ENCODE peak calls at places on chromosomes 3 and 15, in seven cellular contexts. One of them, this sample, is unnamed.
A peak's percentile ranks its signal among the peaks of the same experiment; 100 is the strongest.

GRCh38 chr3:42014949-42015533 is 53.1 kb upstream of the ULK4 start:
- DNase-seq in GM19239: no peak
- DNase-seq in HT1080: no peak
- DNase-seq in stimulated activated CD4-positive, alpha-beta T cell treated with anti-CD3 and anti-CD28 coated beads, Interleukin-15, amount 100 ng/mL, for 48 hours: no peak
- DNase-seq in SK-N-SH: peak; percentile 36
- DNase-seq in G401: peak; percentile 72
- DNase-seq in A549: no peak
- DNase-seq in this sample: no peak

GRCh38 chr3:73716418-73716817 is 91.7 kb upstream of the PDZRN3 start:
- DNase-seq in GM19239: no peak
- DNase-seq in HT1080: peak; percentile 38
- DNase-seq in stimulated activated CD4-positive, alpha-beta T cell treated with anti-CD3 and anti-CD28 coated beads, Interleukin-15, amount 100 ng/mL, for 48 hours: no peak
- DNase-seq in SK-N-SH: no peak
- DNase-seq in G401: no peak
- DNase-seq in A549: no peak
- DNase-seq in this sample: no peak

GRCh38 chr15:63601727-63602185 is 4.6 kb downstream of the FBXL22 start:
- DNase-seq in GM19239: no peak
- DNase-seq in HT1080: no peak
- DNase-seq in stimulated activated CD4-positive, alpha-beta T cell treated with anti-CD3 and anti-CD28 coated beads, Interleukin-15, amount 100 ng/mL, for 48 hours: no peak
- DNase-seq in SK-N-SH: peak; percentile 24
- DNase-seq in G401: peak; percentile 54
- DNase-seq in A549: no peak
- DNase-seq in this sample: no peak

GRCh38 chr3:46701211-46701939 is at the start of gene TMIE:
- DNase-seq in GM19239: no peak
- DNase-seq in HT1080: no peak
- DNase-seq in stimulated activated CD4-positive, alpha-beta T cell treated with anti-CD3 and anti-CD28 coated beads, Interleukin-15, amount 100 ng/mL, for 48 hours: no peak
- DNase-seq in SK-N-SH: peak; percentile 87
- DNase-seq in G401: peak; percentile 28
- DNase-seq in A549: no peak
- DNase-seq in this sample: no peak

GRCh38 chr15:48281674-48282073 is 49.6 kb upstream of the DUT start:
- DNase-seq in GM19239: no peak
- DNase-seq in HT1080: no peak
- DNase-seq in stimulated activated CD4-positive, alpha-beta T cell treated with anti-CD3 and anti-CD28 coated beads, Interleukin-15, amount 100 ng/mL, for 48 hours: no peak
- DNase-seq in SK-N-SH: no peak
- DNase-seq in G401: no peak
- DNase-seq in A549: no peak
- DNase-seq in this sample: no peak

GRCh38 chr15:59371458-59372351 is 966 bp downstream of the MYO1E start:
- DNase-seq in GM19239: no peak
- DNase-seq in HT1080: peak; percentile 10
- DNase-seq in stimulated activated CD4-positive, alpha-beta T cell treated with anti-CD3 and anti-CD28 coated beads, Interleukin-15, amount 100 ng/mL, for 48 hours: no peak
- DNase-seq in SK-N-SH: peak; percentile 80
- DNase-seq in G401: no peak
- DNase-seq in A549: peak; percentile 46
- DNase-seq in this sample: peak; percentile 20

GRCh38 chr3:12990781-12991480 is 82.3 kb downstream of the IQSEC1 start:
- DNase-seq in GM19239: no peak
- DNase-seq in HT1080: peak; percentile 73
- DNase-seq in stimulated activated CD4-positive, alpha-beta T cell treated with anti-CD3 and anti-CD28 coated beads, Interleukin-15, amount 100 ng/mL, for 48 hours: no peak
- DNase-seq in SK-N-SH: no peak
- DNase-seq in G401: no peak
- DNase-seq in A549: no peak
- DNase-seq in this sample: no peak

GRCh38 chr15:84598993-84599392 is 1.8 kb upstream of the ZSCAN2 start:
- DNase-seq in GM19239: no peak
- DNase-seq in HT1080: peak; percentile 51
- DNase-seq in stimulated activated CD4-positive, alpha-beta T cell treated with anti-CD3 and anti-CD28 coated beads, Interleukin-15, amount 100 ng/mL, for 48 hours: no peak
- DNase-seq in SK-N-SH: peak; percentile 77
- DNase-seq in G401: peak; percentile 41
- DNase-seq in A549: peak; percentile 95
- DNase-seq in this sample: peak; percentile 73

GRCh38 chr3:84023842-84024241 is 934.9 kb upstream of the CADM2 start:
- DNase-seq in GM19239: no peak
- DNase-seq in HT1080: no peak
- DNase-seq in stimulated activated CD4-positive, alpha-beta T cell treated with anti-CD3 and anti-CD28 coated beads, Interleukin-15, amount 100 ng/mL, for 48 hours: no peak
- DNase-seq in SK-N-SH: no peak
- DNase-seq in G401: no peak
- DNase-seq in A549: no peak
- DNase-seq in this sample: no peak

GRCh38 chr15:62469478-62469873 is 304.4 kb upstream of the C2CD4B start:
- DNase-seq in GM19239: no peak
- DNase-seq in HT1080: no peak
- DNase-seq in stimulated activated CD4-positive, alpha-beta T cell treated with anti-CD3 and anti-CD28 coated beads, Interleukin-15, amount 100 ng/mL, for 48 hours: no peak
- DNase-seq in SK-N-SH: no peak
- DNase-seq in G401: no peak
- DNase-seq in A549: no peak
- DNase-seq in this sample: no peak

GRCh38 chr15:63083046-63083445 is 38.6 kb upstream of the LACTB start:
- DNase-seq in GM19239: no peak
- DNase-seq in HT1080: no peak
- DNase-seq in stimulated activated CD4-positive, alpha-beta T cell treated with anti-CD3 and anti-CD28 coated beads, Interleukin-15, amount 100 ng/mL, for 48 hours: no peak
- DNase-seq in SK-N-SH: no peak
- DNase-seq in G401: no peak
- DNase-seq in A549: no peak
- DNase-seq in this sample: no peak

GRCh38 chr3:165210132-165210531 is 13.9 kb upstream of the SLITRK3 start:
- DNase-seq in GM19239: no peak
- DNase-seq in HT1080: no peak
- DNase-seq in stimulated activated CD4-positive, alpha-beta T cell treated with anti-CD3 and anti-CD28 coated beads, Interleukin-15, amount 100 ng/mL, for 48 hours: no peak
- DNase-seq in SK-N-SH: no peak
- DNase-seq in G401: peak; percentile 55
- DNase-seq in A549: no peak
- DNase-seq in this sample: peak; percentile 14

GRCh38 chr15:79007066-79007465 is 62.2 kb upstream of the CTSH start:
- DNase-seq in GM19239: no peak
- DNase-seq in HT1080: peak; percentile 63
- DNase-seq in stimulated activated CD4-positive, alpha-beta T cell treated with anti-CD3 and anti-CD28 coated beads, Interleukin-15, amount 100 ng/mL, for 48 hours: peak; percentile 13
- DNase-seq in SK-N-SH: peak; percentile 45
- DNase-seq in G401: peak; percentile 17
- DNase-seq in A549: peak; percentile 52
- DNase-seq in this sample: peak; percentile 47

GRCh38 chr15:29352402-29352801 is 82.8 kb upstream of the NSMCE3 start:
- DNase-seq in GM19239: no peak
- DNase-seq in HT1080: no peak
- DNase-seq in stimulated activated CD4-positive, alpha-beta T cell treated with anti-CD3 and anti-CD28 coated beads, Interleukin-15, amount 100 ng/mL, for 48 hours: no peak
- DNase-seq in SK-N-SH: no peak
- DNase-seq in G401: no peak
- DNase-seq in A549: no peak
- DNase-seq in this sample: no peak

GRCh38 chr3:73576995-73577394 is 47.7 kb downstream of the PDZRN3 start:
- DNase-seq in GM19239: no peak
- DNase-seq in HT1080: no peak
- DNase-seq in stimulated activated CD4-positive, alpha-beta T cell treated with anti-CD3 and anti-CD28 coated beads, Interleukin-15, amount 100 ng/mL, for 48 hours: no peak
- DNase-seq in SK-N-SH: no peak
- DNase-seq in G401: no peak
- DNase-seq in A549: no peak
- DNase-seq in this sample: no peak

GRCh38 chr3:129705274-129705673 is 98.8 kb upstream of the PLXND1 start:
- DNase-seq in GM19239: no peak
- DNase-seq in HT1080: no peak
- DNase-seq in stimulated activated CD4-positive, alpha-beta T cell treated with anti-CD3 and anti-CD28 coated beads, Interleukin-15, amount 100 ng/mL, for 48 hours: no peak
- DNase-seq in SK-N-SH: no peak
- DNase-seq in G401: no peak
- DNase-seq in A549: no peak
- DNase-seq in this sample: no peak

GRCh38 chr15:72491768-72492167 is 17.6 kb downstream of the ARIH1 start:
- DNase-seq in GM19239: no peak
- DNase-seq in HT1080: peak; percentile 79
- DNase-seq in stimulated activated CD4-positive, alpha-beta T cell treated with anti-CD3 and anti-CD28 coated beads, Interleukin-15, amount 100 ng/mL, for 48 hours: no peak
- DNase-seq in SK-N-SH: no peak
- DNase-seq in G401: no peak
- DNase-seq in A549: peak; percentile 43
- DNase-seq in this sample: no peak

GRCh38 chr15:98785796-98786581 is 137.7 kb downstream of the IGF1R start:
- DNase-seq in GM19239: no peak
- DNase-seq in HT1080: no peak
- DNase-seq in stimulated activated CD4-positive, alpha-beta T cell treated with anti-CD3 and anti-CD28 coated beads, Interleukin-15, amount 100 ng/mL, for 48 hours: no peak
- DNase-seq in SK-N-SH: no peak
- DNase-seq in G401: peak; percentile 45
- DNase-seq in A549: no peak
- DNase-seq in this sample: no peak

GRCh38 chr15:89361451-89362202 is 27.0 kb upstream of the POLG start:
- DNase-seq in GM19239: peak; percentile 88
- DNase-seq in HT1080: peak; percentile 47
- DNase-seq in stimulated activated CD4-positive, alpha-beta T cell treated with anti-CD3 and anti-CD28 coated beads, Interleukin-15, amount 100 ng/mL, for 48 hours: peak; percentile 47
- DNase-seq in SK-N-SH: peak; percentile 72
- DNase-seq in G401: peak; percentile 51
- DNase-seq in A549: peak; percentile 96
- DNase-seq in this sample: peak; percentile 88

GRCh38 chr3:128343287-128344045 is 123.2 kb downstream of the DNAJB8 start:
- DNase-seq in GM19239: no peak
- DNase-seq in HT1080: peak; percentile 93
- DNase-seq in stimulated activated CD4-positive, alpha-beta T cell treated with anti-CD3 and anti-CD28 coated beads, Interleukin-15, amount 100 ng/mL, for 48 hours: no peak
- DNase-seq in SK-N-SH: peak; percentile 63
- DNase-seq in G401: no peak
- DNase-seq in A549: peak; percentile 20
- DNase-seq in this sample: no peak

GRCh38 chr15:90030376-90030775 is 29.3 kb downstream of the ZNF710 start:
- DNase-seq in GM19239: no peak
- DNase-seq in HT1080: no peak
- DNase-seq in stimulated activated CD4-positive, alpha-beta T cell treated with anti-CD3 and anti-CD28 coated beads, Interleukin-15, amount 100 ng/mL, for 48 hours: no peak
- DNase-seq in SK-N-SH: no peak
- DNase-seq in G401: no peak
- DNase-seq in A549: no peak
- DNase-seq in this sample: no peak

GRCh38 chr3:159854500-159855124 is 134.0 kb upstream of the IL12A start:
- DNase-seq in GM19239: no peak
- DNase-seq in HT1080: peak; percentile 96
- DNase-seq in stimulated activated CD4-positive, alpha-beta T cell treated with anti-CD3 and anti-CD28 coated beads, Interleukin-15, amount 100 ng/mL, for 48 hours: no peak
- DNase-seq in SK-N-SH: no peak
- DNase-seq in G401: peak; percentile 58
- DNase-seq in A549: peak; percentile 42
- DNase-seq in this sample: no peak

This sample was measured in HEK293T.